ENCODE peak calls at places on chromosomes 3 and 15, in five cellular contexts. G, Q, E, O and K are unnamed samples.

GRCh38 chr15:88378259-88378658 is 88.9 kb downstream of the MRPL46 start:
- DNase-seq in O (no peak), E (no peak), G (no peak), Q (no peak), K (peak; percentile 10)

GRCh38 chr3:192835818-192836468 is 81.7 kb downstream of the MB21D2 start:
- DNase-seq in O (no peak), G (no peak), E (peak; percentile 65), Q (no peak), K (peak; percentile 73)

GRCh38 chr15:66085128-66085527 is 168.4 kb downstream of the MEGF11 start:
- DNase-seq in Q (no peak), O (no peak), E (no peak), G (peak; percentile 56), K (no peak)

GRCh38 chr3:30576946-30577345 is 29.5 kb upstream of the TGFBR2 start:
- DNase-seq in Q (no peak), G (no peak), O (no peak), E (no peak), K (peak; percentile 14)

GRCh38 chr3:14200276-14200675 is 21.7 kb downstream of the LSM3 start:
- DNase-seq in O (no peak), E (no peak), G (no peak), Q (no peak), K (no peak)

GRCh38 chr3:126103121-126104027 is 19.4 kb upstream of the SLC41A3 start:
- DNase-seq in G (peak; percentile 6), O (no peak), E (no peak), Q (no peak), K (no peak)

GRCh38 chr3:154275965-154276364 is 48.3 kb downstream of the DHX36 start:
- DNase-seq in E (no peak), O (peak; percentile 9), Q (no peak), G (peak; percentile 26), K (no peak)

GRCh38 chr3:120908030-120908802 is at the start of gene STXBP5L:
- DNase-seq in E (peak; percentile 54), O (peak; percentile 48), Q (peak; percentile 5), G (peak; percentile 95), K (peak; percentile 78)

GRCh38 chr3:126083913-126084514 is at the start of gene SLC41A3:
- DNase-seq in O (peak; percentile 92), G (peak; percentile 92), E (peak; percentile 56), Q (peak; percentile 30), K (peak; percentile 79)

GRCh38 chr3:113211370-113212154 is at the start of gene BOC:
- DNase-seq in Q (no peak), E (no peak), G (peak; percentile 17), O (peak; percentile 46), K (peak; percentile 74)

DNA sequence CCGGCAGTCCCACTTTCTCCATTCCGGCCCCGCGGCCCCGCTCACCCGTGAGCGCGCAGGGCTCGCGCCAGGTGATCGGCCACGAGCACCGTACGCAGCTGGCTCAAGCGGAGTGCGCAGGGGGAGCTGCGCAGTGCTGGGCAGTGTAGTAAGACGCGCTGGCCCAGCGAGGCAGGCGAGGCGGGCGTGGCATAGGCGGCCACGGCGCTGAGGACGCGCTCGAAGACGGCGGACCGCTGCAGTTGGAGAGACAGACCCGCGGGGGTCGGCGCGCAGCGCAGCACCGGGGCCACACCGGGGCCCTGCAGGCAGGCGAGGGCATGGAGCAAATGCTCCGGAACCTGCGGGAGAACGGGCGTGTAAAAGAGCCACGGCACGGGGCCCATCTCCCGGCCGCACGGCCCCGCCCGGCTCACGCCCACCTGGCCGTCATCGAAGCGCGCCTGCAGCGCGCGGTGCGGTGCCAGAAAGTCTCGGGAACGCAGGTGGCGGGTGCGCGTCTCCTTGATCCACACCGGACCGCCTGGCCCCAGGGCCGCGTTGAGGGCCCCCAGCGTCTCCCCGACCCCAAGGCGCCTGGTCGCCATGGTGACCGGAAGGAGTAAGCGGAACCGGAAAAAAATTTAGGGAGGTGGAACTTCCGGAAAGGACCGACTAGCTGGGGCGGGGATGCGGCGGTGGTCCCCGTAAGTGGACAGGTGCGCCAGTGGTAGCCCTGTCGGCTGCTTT is at the start of gene DALRD3:
- DNase-seq in Q (no peak), E (peak; percentile 46), G (peak; percentile 50), O (peak; percentile 73), K (peak; percentile 55)
- TF ChIP-seq CTCF in Q (no peak), E (no peak), G (no peak), O (no peak), K (no peak)

GRCh38 chr3:9949626-9950025 is 2.6 kb downstream of the PRRT3 start:
- DNase-seq in G (no peak), Q (no peak), E (no peak), O (no peak), K (no peak)

GRCh38 chr3:9951598-9951961 is 628 bp downstream of the PRRT3 start:
- DNase-seq in G (no peak), E (no peak), Q (no peak), O (no peak), K (no peak)

GRCh38 chr3:9955067-9955502 is 2.9 kb upstream of the PRRT3 start:
- DNase-seq in O (no peak), G (peak; percentile 24), E (no peak), Q (peak; percentile 73), K (no peak)

GRCh38 chr3:9951126-9951525 is 1.1 kb downstream of the PRRT3 start:
- DNase-seq in O (no peak), G (no peak), E (no peak), Q (no peak), K (no peak)

DNA sequence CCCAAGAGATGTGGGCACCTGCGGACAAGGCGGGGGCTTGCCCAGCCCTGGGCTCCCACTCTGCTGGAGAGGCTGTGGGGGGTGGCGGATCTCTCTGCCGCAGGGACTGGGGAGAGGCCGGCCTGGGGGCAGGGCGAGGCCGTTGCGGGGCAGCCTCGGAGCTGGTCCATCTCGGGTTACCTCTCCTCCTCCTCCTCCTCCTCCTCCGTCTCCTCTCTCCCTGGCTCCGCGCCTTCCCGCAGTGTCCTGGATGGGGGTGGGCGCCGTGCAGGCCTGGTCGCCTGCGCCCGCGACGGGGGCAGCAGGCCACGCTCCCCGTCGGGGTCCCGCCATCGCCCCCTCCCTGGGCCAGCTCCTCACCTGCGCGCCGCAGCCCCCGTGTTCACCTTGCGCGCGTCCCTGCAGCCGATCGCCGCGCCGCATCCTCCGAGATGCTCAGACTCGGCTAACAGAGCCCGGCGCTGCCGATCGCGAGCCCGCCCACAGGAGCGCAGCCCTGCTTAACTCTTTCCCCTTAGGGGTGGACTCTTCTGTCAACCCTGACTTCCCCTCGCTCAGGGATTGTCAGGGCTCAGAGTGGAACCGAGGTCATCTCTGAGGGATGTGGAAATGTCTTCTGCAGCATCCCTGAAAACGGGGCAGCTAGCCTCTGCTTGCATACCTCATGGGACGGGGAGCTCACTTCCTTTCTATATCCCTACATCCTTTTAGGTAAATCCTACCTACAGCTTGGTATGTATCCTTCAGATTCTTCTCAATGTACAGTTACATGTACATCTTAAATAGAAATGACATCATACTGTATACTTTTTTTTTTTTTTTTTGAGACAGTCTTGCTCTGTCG is at the start of gene PRRT3:
- DNase-seq in Q (no peak), E (peak; percentile 29), G (peak; percentile 28), O (no peak), K (peak; percentile 32)
- H3K4me3 ChIP-seq in Q (peak within 1 kb of the TSS; percentile 54), E (peak within 1 kb of the TSS; percentile 60), G (peak within 1 kb of the TSS; percentile 46), O (peak within 1 kb of the TSS; percentile 64), K (peak within 1 kb of the TSS; percentile 55)

DNA sequence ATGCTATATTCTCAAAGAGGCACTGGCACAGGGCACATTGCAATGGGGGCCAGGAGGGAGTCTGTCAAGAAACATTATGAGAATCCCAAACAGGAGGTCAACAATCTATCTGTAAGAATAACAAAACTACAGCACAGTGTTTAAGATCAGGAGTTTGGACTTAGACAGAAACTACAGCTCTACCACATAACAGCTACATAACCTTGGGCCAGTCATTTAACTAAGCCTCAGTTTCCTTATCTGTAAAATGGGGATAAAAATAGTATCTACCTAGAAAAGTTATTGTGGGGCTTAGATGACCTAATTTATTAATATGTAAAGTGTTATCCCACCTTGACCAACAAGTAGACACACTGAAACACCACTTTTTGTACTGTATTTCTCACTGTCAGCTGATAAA is 9.9 kb downstream of the B4GALT4 start:
- DNase-seq in Q (no peak), O (no peak), G (no peak), E (no peak), K (no peak)
- TF ChIP-seq CTCF in Q (no peak), O (no peak), G (no peak), E (no peak), K (no peak)

GRCh38 chr15:91670108-91670507 is 183.4 kb upstream of the SLCO3A1 start:
- DNase-seq in O (no peak), E (no peak), Q (no peak), G (no peak), K (no peak)

GRCh38 chr15:91668370-91668769 is 185.1 kb upstream of the SLCO3A1 start:
- DNase-seq in E (no peak), G (no peak), O (no peak), Q (no peak), K (no peak)

GRCh38 chr15:91660174-91660649 is 193.3 kb upstream of the SLCO3A1 start:
- DNase-seq in G (no peak), O (no peak), Q (no peak), E (no peak), K (no peak)

GRCh38 chr15:91664224-91664836 is 189.2 kb upstream of the SLCO3A1 start:
- DNase-seq in G (no peak), E (no peak), O (no peak), Q (no peak), K (no peak)
- H3K4me3 ChIP-seq in G (no peak overlapping the region), E (no peak overlapping the region), O (no peak overlapping the region), Q (no peak overlapping the region), K (no peak overlapping the region)

DNA sequence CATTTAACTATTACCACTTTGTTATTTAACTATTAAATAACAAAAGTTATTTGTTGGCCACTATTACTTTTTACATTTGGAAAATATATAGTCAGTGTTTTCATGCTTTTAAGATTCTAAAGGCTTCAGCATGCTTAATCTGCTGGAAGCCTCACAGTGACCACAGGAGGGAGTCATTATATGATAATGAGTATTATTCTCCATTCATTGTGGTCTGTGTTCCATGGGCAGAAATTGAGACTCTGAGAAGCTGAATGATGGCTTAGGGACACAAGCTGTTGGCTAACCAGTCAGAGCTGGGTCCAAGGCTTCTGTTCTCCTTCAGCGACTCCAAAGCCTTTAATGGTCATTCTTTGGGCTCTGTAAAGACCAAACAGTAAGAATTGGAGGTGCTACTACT is 64.7 kb downstream of the BFSP2 start:
- DNase-seq in O (no peak), G (no peak), E (peak; percentile 49), Q (no peak), K (peak; percentile 61)
- TF ChIP-seq CTCF in O (peak; percentile 15), G (peak; percentile 46), E (peak; percentile 58), Q (peak; percentile 36), K (peak; percentile 47)